ENCODE peak calls at places on chromosomes 4 and X, in six cellular contexts. One of them, this sample, is unnamed. For H3K36me3, the result is how much of the 10 kb centered on the place peaks cover.

GRCh38 chr4:55543858-55544257 is 2.9 kb downstream of the CLOCK start:
- DNase-seq in left lung: no peak
- DNase-seq in heart right ventricle: no peak
- DNase-seq in mammary epithelial cell: no peak
- DNase-seq in tibial nerve: no peak
- DNase-seq in Panc1: no peak
- DNase-seq in this sample: no peak

GRCh38 chrX:119728487-119728886 is 29.9 kb upstream of the SOWAHD start:
- DNase-seq in heart right ventricle: no peak
- DNase-seq in tibial nerve: no peak
- DNase-seq in mammary epithelial cell: no peak
- DNase-seq in Panc1: no peak
- DNase-seq in left lung: no peak
- DNase-seq in this sample: no peak

GRCh38 chr4:122688529-122688928 is 44.0 kb upstream of the BBS12 start:
- DNase-seq in tibial nerve: no peak
- DNase-seq in mammary epithelial cell: no peak
- DNase-seq in Panc1: no peak
- DNase-seq in heart right ventricle: no peak
- DNase-seq in left lung: no peak
- DNase-seq in this sample: no peak

GRCh38 chr4:153207027-153207426 is 2.8 kb downstream of the TRIM2 start:
- DNase-seq in Panc1: no peak
- DNase-seq in mammary epithelial cell: no peak
- DNase-seq in left lung: no peak
- DNase-seq in heart right ventricle: no peak
- DNase-seq in tibial nerve: no peak
- DNase-seq in this sample: no peak

GRCh38 chr4:38298868-38299713 is 338.9 kb downstream of the PTTG2 start:
- DNase-seq in heart right ventricle: no peak
- DNase-seq in mammary epithelial cell: no peak
- DNase-seq in left lung: no peak
- DNase-seq in Panc1: no peak
- DNase-seq in tibial nerve: no peak
- DNase-seq in this sample: no peak

GRCh38 chrX:13101439-13102139 is 57.2 kb upstream of the FAM9C start:
- DNase-seq in Panc1: peak
- DNase-seq in tibial nerve: peak
- DNase-seq in left lung: peak
- DNase-seq in mammary epithelial cell: peak
- DNase-seq in heart right ventricle: peak
- DNase-seq in this sample: peak

GRCh38 chrX:38804481-38805293 is 3.4 kb downstream of the MID1IP1 start:
- DNase-seq in tibial nerve: no peak
- DNase-seq in heart right ventricle: peak
- DNase-seq in mammary epithelial cell: peak
- DNase-seq in left lung: peak
- DNase-seq in Panc1: no peak
- DNase-seq in this sample: no peak

GRCh38 chr4:105191621-105192210 is 45.0 kb downstream of the TET2 start:
- DNase-seq in mammary epithelial cell: peak
- DNase-seq in heart right ventricle: no peak
- DNase-seq in tibial nerve: no peak
- DNase-seq in left lung: no peak
- DNase-seq in Panc1: no peak
- DNase-seq in this sample: peak

GRCh38 chr4:139858436-139859225 is 193.0 kb downstream of the MGST2 start:
- DNase-seq in tibial nerve: no peak
- DNase-seq in mammary epithelial cell: no peak
- DNase-seq in left lung: no peak
- DNase-seq in heart right ventricle: no peak
- DNase-seq in Panc1: no peak
- DNase-seq in this sample: no peak

GRCh38 chr4:153776601-153777000 is 12.3 kb downstream of the SFRP2 start:
- DNase-seq in Panc1: no peak
- DNase-seq in mammary epithelial cell: no peak
- DNase-seq in left lung: no peak
- DNase-seq in heart right ventricle: no peak
- DNase-seq in tibial nerve: no peak
- DNase-seq in this sample: no peak

GRCh38 chr4:142353149-142353738 is 492.9 kb downstream of the INPP4B start:
- DNase-seq in left lung: no peak
- DNase-seq in tibial nerve: no peak
- DNase-seq in Panc1: no peak
- DNase-seq in heart right ventricle: peak
- DNase-seq in mammary epithelial cell: peak
- DNase-seq in this sample: peak

GRCh38 chr4:76977731-76978350 is 28.3 kb downstream of the SEPTIN11 start:
- DNase-seq in left lung: no peak
- DNase-seq in tibial nerve: no peak
- DNase-seq in Panc1: peak
- DNase-seq in heart right ventricle: no peak
- DNase-seq in mammary epithelial cell: peak
- DNase-seq in this sample: peak

GRCh38 chr4:6278801-6279197 is 9.1 kb downstream of the WFS1 start:
- DNase-seq in left lung: peak
- DNase-seq in heart right ventricle: peak
- DNase-seq in tibial nerve: no peak
- DNase-seq in Panc1: no peak
- DNase-seq in mammary epithelial cell: no peak
- DNase-seq in this sample: peak

GRCh38 chrX:63470506-63470905 is 119.4 kb upstream of the SPIN4 start:
- DNase-seq in Panc1: no peak
- DNase-seq in tibial nerve: no peak
- DNase-seq in left lung: no peak
- DNase-seq in heart right ventricle: no peak
- DNase-seq in mammary epithelial cell: no peak
- DNase-seq in this sample: no peak

GRCh38 chrX:63471004-63471403 is 119.9 kb upstream of the SPIN4 start:
- DNase-seq in heart right ventricle: no peak
- DNase-seq in left lung: no peak
- DNase-seq in Panc1: no peak
- DNase-seq in mammary epithelial cell: no peak
- DNase-seq in tibial nerve: no peak
- DNase-seq in this sample: no peak

GRCh38 chrX:63475200-63475599 is 124.1 kb upstream of the SPIN4 start:
- DNase-seq in mammary epithelial cell: no peak
- DNase-seq in heart right ventricle: no peak
- DNase-seq in tibial nerve: no peak
- DNase-seq in left lung: no peak
- DNase-seq in Panc1: no peak
- DNase-seq in this sample: no peak
- H3K36me3 ChIP-seq in mammary epithelial cell: under half
- H3K36me3 ChIP-seq in heart right ventricle: under half
- H3K36me3 ChIP-seq in tibial nerve: under half
- H3K36me3 ChIP-seq in left lung: under half
- H3K36me3 ChIP-seq in Panc1: under half
- H3K36me3 ChIP-seq in this sample: under half

DNA sequence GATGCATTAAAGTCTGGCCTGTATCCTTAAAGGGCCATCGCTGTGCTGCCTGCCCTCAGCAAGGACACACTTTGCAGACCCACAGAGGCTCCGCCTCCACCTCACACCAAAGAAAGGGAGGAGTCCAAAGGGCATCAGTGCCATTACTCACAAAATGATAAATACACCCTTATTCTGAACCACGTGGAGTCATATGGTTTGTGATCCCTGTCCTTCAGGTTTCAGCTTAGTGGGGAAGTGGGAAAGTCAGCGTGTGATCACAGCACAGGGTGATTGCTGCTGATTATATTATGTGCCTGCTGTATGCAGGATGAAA is 35.9 kb upstream of the MSANTD1 start:
- DNase-seq in tibial nerve: no peak
- DNase-seq in mammary epithelial cell: no peak
- DNase-seq in left lung: no peak
- DNase-seq in Panc1: no peak
- DNase-seq in heart right ventricle: no peak
- DNase-seq in this sample: no peak
- H3K36me3 ChIP-seq in tibial nerve: under half
- H3K36me3 ChIP-seq in mammary epithelial cell: under half
- H3K36me3 ChIP-seq in left lung: under half
- H3K36me3 ChIP-seq in Panc1: under half
- H3K36me3 ChIP-seq in heart right ventricle: under half
- H3K36me3 ChIP-seq in this sample: half or more

GRCh38 chrX:107673401-107673800 is 45.1 kb downstream of the PRPS1 start:
- DNase-seq in tibial nerve: no peak
- DNase-seq in mammary epithelial cell: no peak
- DNase-seq in heart right ventricle: no peak
- DNase-seq in left lung: no peak
- DNase-seq in Panc1: no peak
- DNase-seq in this sample: no peak
- H3K36me3 ChIP-seq in tibial nerve: under half
- H3K36me3 ChIP-seq in mammary epithelial cell: under half
- H3K36me3 ChIP-seq in heart right ventricle: under half
- H3K36me3 ChIP-seq in left lung: under half
- H3K36me3 ChIP-seq in Panc1: under half
- H3K36me3 ChIP-seq in this sample: under half

GRCh38 chr4:102530986-102531385 is 29.8 kb downstream of the NFKB1 start:
- DNase-seq in left lung: no peak
- DNase-seq in Panc1: no peak
- DNase-seq in mammary epithelial cell: no peak
- DNase-seq in tibial nerve: no peak
- DNase-seq in heart right ventricle: no peak
- DNase-seq in this sample: no peak

GRCh38 chr4:102533348-102533747 is 32.2 kb downstream of the NFKB1 start:
- DNase-seq in left lung: no peak
- DNase-seq in heart right ventricle: no peak
- DNase-seq in mammary epithelial cell: no peak
- DNase-seq in Panc1: no peak
- DNase-seq in tibial nerve: no peak
- DNase-seq in this sample: no peak

GRCh38 chr4:102531441-102531840 is 30.3 kb downstream of the NFKB1 start:
- DNase-seq in heart right ventricle: no peak
- DNase-seq in tibial nerve: no peak
- DNase-seq in left lung: no peak
- DNase-seq in Panc1: no peak
- DNase-seq in mammary epithelial cell: no peak
- DNase-seq in this sample: no peak

GRCh38 chr4:102527695-102528094 is 26.5 kb downstream of the NFKB1 start:
- DNase-seq in heart right ventricle: no peak
- DNase-seq in left lung: no peak
- DNase-seq in tibial nerve: no peak
- DNase-seq in mammary epithelial cell: no peak
- DNase-seq in Panc1: no peak
- DNase-seq in this sample: no peak

DNA sequence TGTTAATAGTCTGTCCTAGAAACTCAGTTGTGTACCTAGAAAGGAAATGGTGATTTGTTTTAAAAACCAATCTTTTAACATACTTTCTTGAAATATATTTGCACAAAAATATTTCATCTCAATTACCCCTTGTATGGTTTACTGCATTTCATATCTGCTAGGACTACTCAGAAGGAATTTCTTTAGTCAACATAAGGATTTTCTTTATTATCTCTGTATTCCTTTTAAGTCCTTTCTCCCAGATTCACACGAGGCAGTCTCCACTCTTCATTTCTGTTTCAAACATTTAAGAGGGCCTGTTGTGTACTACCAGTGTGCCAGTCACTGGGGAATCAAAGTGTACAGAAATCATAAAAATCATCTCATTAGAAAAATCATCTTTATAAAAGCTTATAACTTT is 28.8 kb downstream of the NFKB1 start:
- DNase-seq in left lung: no peak
- DNase-seq in heart right ventricle: no peak
- DNase-seq in Panc1: no peak
- DNase-seq in tibial nerve: no peak
- DNase-seq in mammary epithelial cell: no peak
- DNase-seq in this sample: no peak
- H3K36me3 ChIP-seq in left lung: under half
- H3K36me3 ChIP-seq in heart right ventricle: under half
- H3K36me3 ChIP-seq in Panc1: under half
- H3K36me3 ChIP-seq in tibial nerve: under half
- H3K36me3 ChIP-seq in mammary epithelial cell: under half
- H3K36me3 ChIP-seq in this sample: under half

DNA sequence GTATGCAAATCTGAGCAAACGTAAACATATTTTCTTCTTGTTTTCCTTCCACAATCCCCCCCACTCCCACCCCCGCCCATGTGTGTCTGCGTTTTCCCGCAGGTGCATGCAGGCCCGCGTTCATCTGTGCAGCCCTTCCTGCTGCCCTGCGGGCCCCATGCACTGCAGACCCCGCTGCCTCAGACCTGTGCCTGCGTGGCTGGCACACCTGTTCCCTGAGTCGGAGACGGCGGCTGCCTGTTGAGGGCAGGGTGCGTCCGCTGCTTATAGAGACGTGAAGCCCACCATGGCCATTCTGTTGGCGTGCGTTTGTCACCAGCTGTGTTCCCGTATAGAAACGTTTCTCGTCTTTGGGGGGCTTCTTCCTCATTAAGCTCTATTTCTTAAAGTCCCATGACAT is 51.5 kb downstream of the PCGF3 start:
- DNase-seq in heart right ventricle: no peak
- DNase-seq in Panc1: no peak
- DNase-seq in tibial nerve: no peak
- DNase-seq in left lung: peak
- DNase-seq in mammary epithelial cell: no peak
- DNase-seq in this sample: no peak
- H3K36me3 ChIP-seq in heart right ventricle: under half
- H3K36me3 ChIP-seq in Panc1: under half
- H3K36me3 ChIP-seq in tibial nerve: under half
- H3K36me3 ChIP-seq in left lung: under half
- H3K36me3 ChIP-seq in mammary epithelial cell: under half
- H3K36me3 ChIP-seq in this sample: under half

GRCh38 chr4:99033956-99034355 is 38.4 kb downstream of the METAP1 start:
- DNase-seq in Panc1: no peak
- DNase-seq in tibial nerve: no peak
- DNase-seq in left lung: no peak
- DNase-seq in heart right ventricle: no peak
- DNase-seq in mammary epithelial cell: no peak
- DNase-seq in this sample: no peak
- H3K36me3 ChIP-seq in Panc1: under half
- H3K36me3 ChIP-seq in tibial nerve: under half
- H3K36me3 ChIP-seq in left lung: under half
- H3K36me3 ChIP-seq in heart right ventricle: under half
- H3K36me3 ChIP-seq in mammary epithelial cell: under half
- H3K36me3 ChIP-seq in this sample: under half

GRCh38 chr4:102579794-102580462 is 78.8 kb downstream of the NFKB1 start:
- DNase-seq in mammary epithelial cell: no peak
- DNase-seq in tibial nerve: no peak
- DNase-seq in Panc1: no peak
- DNase-seq in left lung: no peak
- DNase-seq in heart right ventricle: no peak
- DNase-seq in this sample: no peak
- H3K36me3 ChIP-seq in mammary epithelial cell: under half
- H3K36me3 ChIP-seq in tibial nerve: under half
- H3K36me3 ChIP-seq in Panc1: under half
- H3K36me3 ChIP-seq in left lung: under half
- H3K36me3 ChIP-seq in heart right ventricle: under half
- H3K36me3 ChIP-seq in this sample: under half

DNA sequence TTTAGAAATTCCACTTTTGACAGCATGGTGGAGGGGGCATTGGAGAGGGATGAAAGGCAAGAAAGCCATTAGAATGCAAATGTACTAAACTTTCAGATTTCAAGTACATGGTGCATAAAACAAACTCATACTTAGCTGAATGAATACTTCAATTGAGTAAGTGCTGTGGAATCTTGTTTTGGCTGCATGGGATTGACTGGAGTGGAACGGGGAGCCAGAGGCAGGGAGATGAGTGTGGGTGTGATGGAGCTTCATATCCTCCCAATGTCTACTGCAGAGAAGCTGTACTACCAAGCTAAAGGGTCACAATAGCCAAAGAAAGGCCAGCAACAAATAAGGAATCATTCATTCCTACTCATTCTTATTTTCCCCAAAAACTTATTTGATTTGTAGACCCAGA is 52.3 kb downstream of the USP46 start:
- DNase-seq in left lung: no peak
- DNase-seq in Panc1: no peak
- DNase-seq in tibial nerve: no peak
- DNase-seq in heart right ventricle: no peak
- DNase-seq in mammary epithelial cell: no peak
- DNase-seq in this sample: no peak
- H3K36me3 ChIP-seq in left lung: under half
- H3K36me3 ChIP-seq in Panc1: under half
- H3K36me3 ChIP-seq in tibial nerve: under half
- H3K36me3 ChIP-seq in heart right ventricle: under half
- H3K36me3 ChIP-seq in mammary epithelial cell: under half
- H3K36me3 ChIP-seq in this sample: under half

This sample was measured in brain microvascular endothelial cell.